ENCODE peak calls at places on chromosomes 11 and 22, in five cellular contexts. C is A549, H is NB4, M is GM12865, S is endothelial cell. D is an unnamed sample.
A peak's percentile ranks its signal among the peaks of the same experiment; 100 is the strongest.

GRCh38 chr22:37891926-37892325 is 14.2 kb upstream of the MICALL1 start:
- DNase-seq in C (no peak), H (no peak), M (no peak), S (no peak), D (no peak)

GRCh38 chr11:911031-911889 is 650 bp upstream of the CHID1 start:
- DNase-seq in C (peak; percentile 35), H (peak; percentile 85), M (peak; percentile 55), S (no peak), D (no peak)

GRCh38 chr11:112795142-112795815 is 165.9 kb upstream of the NCAM1 start:
- DNase-seq in C (peak; percentile 37), H (peak; percentile 66), M (peak; percentile 58), S (peak; percentile 63), D (no peak)

GRCh38 chr11:107293677-107294344 is 163.8 kb downstream of the CWF19L2 start:
- DNase-seq in C (no peak), H (no peak), M (no peak), S (no peak), D (no peak)

GRCh38 chr11:61618991-61619390 is 38.1 kb upstream of the SYT7 start:
- DNase-seq in C (no peak), H (no peak), M (no peak), S (no peak), D (no peak)

GRCh38 chr11:16981651-16982194 is 32.5 kb downstream of the PLEKHA7 start:
- DNase-seq in C (peak; percentile 32), H (no peak), M (no peak), S (no peak), D (peak; percentile 78)

GRCh38 chr22:19960491-19961200 is 19.0 kb upstream of the TXNRD2 start:
- DNase-seq in C (no peak), H (no peak), M (no peak), S (no peak), D (no peak)

GRCh38 chr11:7281083-7281482 is 29.4 kb downstream of the SYT9 start:
- DNase-seq in C (no peak), H (no peak), M (no peak), S (no peak), D (no peak)

GRCh38 chr11:134634897-134635831 is 223.1 kb upstream of the B3GAT1 start:
- DNase-seq in C (no peak), H (peak; percentile 24), M (no peak), S (no peak), D (peak; percentile 39)

GRCh38 chr11:109338131-109338530 is 83.9 kb upstream of the C11orf87 start:
- DNase-seq in C (no peak), H (no peak), M (no peak), S (no peak), D (no peak)

GRCh38 chr22:38104084-38104483 is 6.4 kb downstream of the BAIAP2L2 start:
- DNase-seq in C (peak; percentile 50), H (peak; percentile 53), M (no peak), S (no peak), D (no peak)

GRCh38 chr11:33735426-33736147 is 636 bp downstream of the CD59 start:
- DNase-seq in C (peak; percentile 44), H (peak; percentile 83), M (peak; percentile 85), S (no peak), D (no peak)

GRCh38 chr11:131811380-131811779 is 441.0 kb downstream of the NTM start:
- DNase-seq in C (no peak), H (no peak), M (no peak), S (no peak), D (no peak)

GRCh38 chr11:132064987-132065620 is 694.7 kb downstream of the NTM start:
- DNase-seq in C (peak; percentile 1), H (no peak), M (no peak), S (no peak), D (no peak)

GRCh38 chr22:29313126-29314071 is 2.1 kb downstream of the RASL10A start:
- DNase-seq in C (peak; percentile 70), H (no peak), M (no peak), S (no peak), D (no peak)

GRCh38 chr11:33742249-33742851 is 6.1 kb upstream of the CD59 start:
- DNase-seq in C (no peak), H (peak; percentile 39), M (peak; percentile 42), S (no peak), D (no peak)

GRCh38 chr11:111797145-111797581 is 31.0 kb upstream of the PPP2R1B start:
- DNase-seq in C (peak; percentile 10), H (peak; percentile 74), M (peak; percentile 63), S (no peak), D (no peak)

GRCh38 chr11:86814775-86815174 is 14.4 kb downstream of the PRSS23 start:
- DNase-seq in C (no peak), H (no peak), M (no peak), S (no peak), D (no peak)

GRCh38 chr22:33116846-33117547 is 58.8 kb upstream of the SYN3 start:
- DNase-seq in C (no peak), H (peak; percentile 2), M (no peak), S (peak; percentile 15), D (no peak)

GRCh38 chr11:108934696-108935095 is 269.8 kb downstream of the DDX10 start:
- DNase-seq in C (no peak), H (no peak), M (no peak), S (no peak), D (no peak)

GRCh38 chr11:15918212-15918611 is 438.1 kb downstream of the SOX6 start:
- DNase-seq in C (no peak), H (no peak), M (no peak), S (no peak), D (no peak)

GRCh38 chr11:11842426-11843008 is 745 bp downstream of the USP47 start:
- DNase-seq in C (peak; percentile 76), H (peak; percentile 90), M (peak; percentile 83), S (no peak), D (no peak)

GRCh38 chr11:112057170-112057569 is 16.6 kb downstream of the PIH1D2 start:
- DNase-seq in C (no peak), H (no peak), M (peak; percentile 21), S (no peak), D (no peak)

GRCh38 chr11:3174387-3174786 is 9.3 kb upstream of the OSBPL5 start:
- DNase-seq in C (no peak), H (no peak), M (no peak), S (no peak), D (no peak)

GRCh38 chr11:13074714-13075464 is 65.8 kb downstream of the RASSF10 start:
- DNase-seq in C (no peak), H (no peak), M (no peak), S (no peak), D (no peak)

GRCh38 chr11:35992551-35992950 is 48.7 kb downstream of the LDLRAD3 start:
- DNase-seq in C (no peak), H (peak; percentile 82), M (no peak), S (no peak), D (no peak)

GRCh38 chr11:2673871-2674471 is 25.8 kb downstream of the KCNQ1OT1 start:
- DNase-seq in C (no peak), H (no peak), M (no peak), S (no peak), D (peak; percentile 58)

GRCh38 chr11:95155385-95155784 is 65.7 kb downstream of the ENDOD1 start:
- DNase-seq in C (no peak), H (no peak), M (no peak), S (no peak), D (no peak)

GRCh38 chr11:43942651-43943356 is 367 bp downstream of the C11orf96 start:
- DNase-seq in C (peak; percentile 46), H (peak; percentile 55), M (no peak), S (peak; percentile 22), D (no peak)

GRCh38 chr11:65927904-65928397 is 8.7 kb downstream of the DRAP1 start:
- DNase-seq in C (no peak), H (peak; percentile 50), M (peak; percentile 94), S (no peak), D (no peak)

GRCh38 chr22:36736701-36737320 is 33.3 kb upstream of the CACNG2 start:
- DNase-seq in C (no peak), H (no peak), M (no peak), S (no peak), D (peak; percentile 61)

GRCh38 chr11:132576706-132577105 is 955.6 kb downstream of the OPCML start:
- DNase-seq in C (peak; percentile 11), H (no peak), M (no peak), S (no peak), D (no peak)

DNA sequence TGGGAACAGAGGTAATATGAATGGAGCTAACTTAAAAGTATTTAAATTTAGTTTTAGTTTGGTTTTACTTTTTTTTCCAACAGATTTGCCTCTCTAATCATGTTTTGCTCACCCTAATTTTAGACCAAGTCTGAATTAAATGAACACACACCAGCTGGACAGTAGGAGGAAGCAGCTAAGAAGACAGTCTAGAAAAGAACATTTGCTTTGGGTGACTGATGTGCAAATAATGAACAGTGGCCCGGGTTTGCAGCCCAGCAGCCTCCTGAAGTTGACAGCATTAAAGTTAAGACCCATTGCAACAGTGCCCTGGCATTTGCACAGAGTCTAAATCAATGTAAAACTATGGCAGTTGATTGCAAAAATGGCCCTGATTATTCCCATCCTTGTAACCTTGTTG is 66.4 kb upstream of the SORL1 start:
- DNase-seq in C (no peak), H (no peak), M (no peak), S (no peak), D (no peak)
- TF ChIP-seq CTCF in C (no peak), H (no peak), M (no peak), S (no peak), D (no peak)

DNA sequence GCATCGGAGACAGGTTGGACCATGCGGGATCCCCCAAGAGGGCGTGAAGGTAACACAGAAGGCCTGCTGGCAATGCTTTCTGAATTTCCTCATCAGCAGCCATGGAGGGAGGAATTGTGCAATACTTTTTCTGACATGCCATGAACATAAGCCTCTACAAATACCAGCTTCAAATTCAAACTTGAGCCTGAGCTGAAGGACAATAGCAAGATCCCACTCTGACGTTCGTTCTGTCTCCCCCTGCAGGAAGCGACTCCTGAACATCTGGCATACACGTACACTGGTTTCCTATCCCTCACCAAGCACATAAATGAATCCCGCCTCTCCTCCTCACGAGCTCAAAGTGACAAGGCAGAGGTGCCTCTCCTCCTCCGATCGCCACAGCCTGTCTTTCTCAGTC is 312.2 kb downstream of the BRD1 start:
- DNase-seq in C (peak; percentile 37), H (peak; percentile 94), M (no peak), S (no peak), D (no peak)
- TF ChIP-seq CTCF in C (no peak), H (peak; percentile 37), M (no peak), S (no peak), D (peak; percentile 50)

DNA sequence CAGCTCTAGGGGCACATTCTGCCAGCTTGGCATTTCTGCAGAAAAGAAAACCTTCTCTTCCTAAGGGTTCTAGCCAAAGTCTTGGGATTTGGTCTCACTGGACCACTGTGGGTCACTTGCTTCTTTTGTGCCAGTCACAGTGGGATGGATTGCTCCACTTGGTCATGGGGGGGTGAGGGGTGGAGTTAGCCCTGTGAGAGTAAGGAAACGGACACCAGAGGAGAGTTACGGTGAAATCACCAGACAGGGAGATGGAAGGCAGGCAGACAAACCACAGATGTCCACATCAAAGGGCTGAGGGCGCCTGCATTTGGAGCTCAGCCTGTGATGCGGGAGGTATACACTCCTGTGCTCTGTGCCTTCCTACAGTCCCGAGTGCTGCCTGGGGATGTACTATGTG is 10.8 kb downstream of the SGSM1 start:
- DNase-seq in C (no peak), H (no peak), M (no peak), S (no peak), D (no peak)
- TF ChIP-seq CTCF in C (no peak), H (no peak), M (no peak), S (no peak), D (no peak)

DNA sequence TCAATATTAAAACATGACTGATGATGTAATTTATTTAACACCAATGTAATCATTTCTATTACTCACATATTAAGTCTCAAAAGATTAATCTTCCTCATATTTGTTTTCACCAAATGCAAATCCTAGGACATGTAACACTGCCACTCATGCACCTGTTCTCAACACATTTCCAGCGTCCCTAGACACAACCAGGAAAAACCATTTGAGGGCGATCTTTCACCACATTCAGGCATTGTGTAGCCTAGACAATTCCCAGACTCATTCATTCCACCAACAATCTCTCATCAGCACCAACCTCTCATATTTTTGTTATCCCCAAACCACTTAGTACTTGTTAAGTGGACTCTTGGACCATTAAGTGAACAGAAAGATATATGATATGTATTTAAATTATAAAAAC is 66.1 kb downstream of the SLC36A4 start:
- DNase-seq in C (peak; percentile 14), H (peak; percentile 46), M (no peak), S (peak; percentile 30), D (no peak)
- TF ChIP-seq CTCF in C (no peak), H (peak; percentile 41), M (no peak), S (no peak), D (peak; percentile 34)